ENCODE peak calls at places on chromosomes 12 and 14, in seven cellular contexts. X is NCI-H774; A is IMR-90; R is CD8-positive, alpha-beta T cell; O is RPMI7951; Z is HTR-8/SVneo; M is activated T-cell treated with anti-CD3 and anti-CD28 coated beads, Interleukin-2, amount 50 U/mL, for 72 hours. T is an unnamed sample.

GRCh38 chr12:29008786-29009185 is 140.3 kb upstream of the FAR2 start:
- DNase-seq in M (no peak), R (no peak), O (no peak), Z (no peak), A (no peak), X (no peak), T (no peak)

GRCh38 chr12:55039761-55040160 is 20.0 kb downstream of the NEUROD4 start:
- DNase-seq in O (no peak), A (no peak), M (no peak), X (no peak), Z (no peak), R (no peak), T (no peak)

GRCh38 chr12:106245767-106246166 is 2.1 kb downstream of the CKAP4 start:
- DNase-seq in Z (no peak), A (peak), M (no peak), R (no peak), O (peak), X (no peak), T (peak)

GRCh38 chr12:130435826-130436225 is 98.1 kb downstream of the PIWIL1 start:
- DNase-seq in R (no peak), A (no peak), Z (no peak), M (no peak), X (no peak), O (no peak), T (no peak)

GRCh38 chr14:78752789-78753188 is 582.6 kb downstream of the NRXN3 start:
- DNase-seq in M (no peak), A (no peak), Z (no peak), X (no peak), R (no peak), O (no peak), T (no peak)

GRCh38 chr14:35480119-35480769 is 53.7 kb upstream of the INSM2 start:
- DNase-seq in Z (no peak), X (no peak), R (no peak), A (peak), M (peak), O (peak), T (no peak)

GRCh38 chr12:68483592-68484373 is 126.9 kb upstream of the RAP1B start:
- DNase-seq in M (no peak), R (no peak), A (peak), Z (no peak), X (no peak), O (no peak), T (no peak)

GRCh38 chr12:39145175-39145999 is 240.0 kb upstream of the CPNE8 start:
- DNase-seq in Z (peak), A (no peak), O (no peak), X (no peak), R (no peak), M (peak), T (no peak)

GRCh38 chr12:26010293-26010821 is 51.9 kb downstream of the RASSF8 start:
- DNase-seq in O (peak), Z (peak), M (no peak), A (no peak), R (no peak), X (no peak), T (no peak)

GRCh38 chr14:20415723-20416622 is 2.7 kb upstream of the TEP1 start:
- DNase-seq in M (peak), O (peak), Z (peak), X (peak), A (peak), R (no peak), T (peak)

GRCh38 chr14:99042376-99043257 is 229.4 kb downstream of the BCL11B start:
- DNase-seq in R (no peak), Z (no peak), X (no peak), O (no peak), M (no peak), A (no peak), T (no peak)

GRCh38 chr14:35708072-35708471 is 101.0 kb downstream of the RALGAPA1 start:
- DNase-seq in M (no peak), O (no peak), R (no peak), X (no peak), A (peak), Z (no peak), T (no peak)

GRCh38 chr14:68961781-68962584 is 17.1 kb downstream of the ACTN1 start:
- DNase-seq in A (peak), X (no peak), Z (peak), O (peak), M (no peak), R (no peak), T (no peak)

GRCh38 chr12:6204533-6205143 is 4.4 kb downstream of the CD9 start:
- DNase-seq in O (peak), M (no peak), Z (no peak), A (no peak), X (no peak), R (no peak), T (no peak)

GRCh38 chr12:9760699-9761406 is at the start of gene CD69:
- DNase-seq in X (no peak), A (no peak), R (peak), O (no peak), M (peak), Z (no peak), T (no peak)

GRCh38 chr12:48069253-48069652 is 36.6 kb downstream of the SENP1 start:
- DNase-seq in A (peak), O (peak), Z (no peak), R (no peak), M (no peak), X (no peak), T (no peak)

GRCh38 chr12:52084491-52085231 is 5.2 kb downstream of the SMIM41 start:
- DNase-seq in O (no peak), Z (no peak), M (no peak), A (no peak), X (no peak), R (no peak), T (no peak)

GRCh38 chr14:89955418-89956293 is at the start of gene TDP1:
- DNase-seq in X (peak), R (peak), A (peak), O (peak), Z (peak), M (peak), T (peak)

GRCh38 chr12:102816816-102817434 is 100.1 kb downstream of the PAH start:
- DNase-seq in R (no peak), A (peak), X (peak), Z (peak), O (peak), M (no peak), T (peak)

GRCh38 chr14:64572721-64573508 is 23.2 kb downstream of the PPP1R36 start:
- DNase-seq in A (peak), X (no peak), M (no peak), Z (no peak), R (no peak), O (no peak), T (no peak)

GRCh38 chr12:10167588-10167987 is 4.3 kb downstream of the OLR1 start:
- DNase-seq in R (no peak), O (no peak), A (no peak), Z (no peak), X (no peak), M (no peak), T (no peak)

GRCh38 chr12:74689071-74689655 is 151.5 kb downstream of the ATXN7L3B start:
- DNase-seq in Z (peak), O (peak), R (no peak), A (peak), M (no peak), X (peak), T (peak)

GRCh38 chr12:94427520-94428381 is 31.9 kb downstream of the CEP83 start:
- DNase-seq in M (no peak), X (no peak), Z (no peak), R (no peak), A (peak), O (peak), T (no peak)

GRCh38 chr14:24741871-24742270 is 107.9 kb upstream of the GZMB start:
- DNase-seq in R (no peak), Z (no peak), X (no peak), A (peak), O (peak), M (no peak), T (no peak)

GRCh38 chr14:80636071-80636470 is 305.5 kb downstream of the CEP128 start:
- DNase-seq in A (peak), Z (no peak), O (no peak), X (no peak), M (no peak), R (no peak), T (no peak)

GRCh38 chr14:97107070-97107469 is 309.9 kb downstream of the VRK1 start:
- DNase-seq in Z (peak), X (no peak), O (peak), R (no peak), A (no peak), M (no peak), T (peak)

GRCh38 chr12:11510671-11511070 is 115.3 kb upstream of the PRB2 start:
- DNase-seq in O (no peak), A (no peak), Z (no peak), M (no peak), X (no peak), R (no peak), T (no peak)

GRCh38 chr12:44385964-44386363 is 490.2 kb downstream of the NELL2 start:
- DNase-seq in A (no peak), O (no peak), Z (no peak), X (no peak), R (no peak), M (no peak), T (no peak)

GRCh38 chr14:92121207-92121669 is 268 bp downstream of the NDUFB1 start:
- DNase-seq in X (no peak), A (peak), O (peak), R (no peak), Z (no peak), M (peak), T (no peak)

GRCh38 chr14:70641548-70642312 is at the start of gene TTC9:
- DNase-seq in A (no peak), M (peak), X (no peak), Z (peak), R (no peak), O (no peak), T (no peak)

T was measured in HCT116.